ENCODE peak calls at places on chromosomes 7 and 10, in five cellular contexts. D is astrocyte of the spinal cord; M is RWPE1; E is fibroblast of mammary gland; W is CD8-positive, alpha-beta T cell. Q is an unnamed sample.

GRCh38 chr10:119451305-119451896 is 91.1 kb downstream of the RGS10 start:
- DNase-seq in E (no peak), M (no peak), W (no peak), D (no peak), Q (no peak)

GRCh38 chr7:29102554-29103151 is 43.7 kb downstream of the CPVL start:
- DNase-seq in M (no peak), E (peak), D (peak), W (peak), Q (no peak)

GRCh38 chr10:35335133-35335532 is 1.2 kb upstream of the CCNY start:
- DNase-seq in W (no peak), D (no peak), M (no peak), E (peak), Q (no peak)

GRCh38 chr10:117370205-117370604 is 5.0 kb downstream of the PDZD8 start:
- DNase-seq in D (peak), M (no peak), E (peak), W (no peak), Q (no peak)

GRCh38 chr10:99555371-99556224 is 22.9 kb downstream of the NKX2-3 start:
- DNase-seq in W (no peak), D (no peak), M (no peak), E (peak), Q (no peak)

GRCh38 chr10:73426318-73426717 is 7.0 kb downstream of the MSS51 start:
- DNase-seq in W (no peak), D (no peak), E (no peak), M (no peak), Q (no peak)

GRCh38 chr10:122044045-122044661 is 55.2 kb downstream of the TACC2 start:
- DNase-seq in M (no peak), E (peak), W (no peak), D (peak), Q (no peak)

GRCh38 chr7:30148951-30149459 is 14.2 kb downstream of the MTURN start:
- DNase-seq in D (no peak), W (peak), E (no peak), M (peak), Q (no peak)

GRCh38 chr10:88800152-88801125 is 2.1 kb upstream of the LIPM start:
- DNase-seq in M (peak), W (no peak), D (peak), E (peak), Q (no peak)

GRCh38 chr10:88243847-88244730 is 339.0 kb downstream of the RNLS start:
- DNase-seq in D (peak), W (no peak), M (no peak), E (peak), Q (no peak)

GRCh38 chr10:48439581-48440041 is 133.1 kb downstream of the MAPK8 start:
- DNase-seq in E (no peak), M (no peak), W (no peak), D (peak), Q (no peak)

GRCh38 chr7:30897770-30898169 is 13.9 kb upstream of the AQP1 start:
- DNase-seq in M (no peak), E (no peak), W (no peak), D (no peak), Q (no peak)

GRCh38 chr7:157139142-157140117 is 704 bp downstream of the UBE3C start:
- DNase-seq in D (peak), E (peak), W (peak), M (peak), Q (no peak)

GRCh38 chr7:100483728-100484635 is at the start of gene NYAP1:
- DNase-seq in W (peak), M (peak), D (peak), E (no peak), Q (peak)

GRCh38 chr10:19816420-19817250 is at the start of gene PLXDC2:
- DNase-seq in D (peak), E (peak), M (no peak), W (no peak), Q (no peak)

GRCh38 chr10:78474743-78475142 is 441.1 kb downstream of the RPS24 start:
- DNase-seq in M (no peak), D (no peak), E (no peak), W (no peak), Q (no peak)

GRCh38 chr10:32376780-32377179 is 29.8 kb upstream of the EPC1 start:
- DNase-seq in D (no peak), M (no peak), E (no peak), W (no peak), Q (no peak)

GRCh38 chr10:32379314-32379949 is 32.5 kb upstream of the EPC1 start:
- DNase-seq in M (peak), E (peak), W (peak), D (peak), Q (no peak)

GRCh38 chr10:32379950-32380547 is 33.1 kb upstream of the EPC1 start:
- DNase-seq in M (no peak), W (no peak), E (no peak), D (no peak), Q (no peak)

GRCh38 chr10:32377458-32378370 is 30.8 kb upstream of the EPC1 start:
- DNase-seq in W (peak), M (peak), D (peak), E (peak), Q (no peak)

DNA sequence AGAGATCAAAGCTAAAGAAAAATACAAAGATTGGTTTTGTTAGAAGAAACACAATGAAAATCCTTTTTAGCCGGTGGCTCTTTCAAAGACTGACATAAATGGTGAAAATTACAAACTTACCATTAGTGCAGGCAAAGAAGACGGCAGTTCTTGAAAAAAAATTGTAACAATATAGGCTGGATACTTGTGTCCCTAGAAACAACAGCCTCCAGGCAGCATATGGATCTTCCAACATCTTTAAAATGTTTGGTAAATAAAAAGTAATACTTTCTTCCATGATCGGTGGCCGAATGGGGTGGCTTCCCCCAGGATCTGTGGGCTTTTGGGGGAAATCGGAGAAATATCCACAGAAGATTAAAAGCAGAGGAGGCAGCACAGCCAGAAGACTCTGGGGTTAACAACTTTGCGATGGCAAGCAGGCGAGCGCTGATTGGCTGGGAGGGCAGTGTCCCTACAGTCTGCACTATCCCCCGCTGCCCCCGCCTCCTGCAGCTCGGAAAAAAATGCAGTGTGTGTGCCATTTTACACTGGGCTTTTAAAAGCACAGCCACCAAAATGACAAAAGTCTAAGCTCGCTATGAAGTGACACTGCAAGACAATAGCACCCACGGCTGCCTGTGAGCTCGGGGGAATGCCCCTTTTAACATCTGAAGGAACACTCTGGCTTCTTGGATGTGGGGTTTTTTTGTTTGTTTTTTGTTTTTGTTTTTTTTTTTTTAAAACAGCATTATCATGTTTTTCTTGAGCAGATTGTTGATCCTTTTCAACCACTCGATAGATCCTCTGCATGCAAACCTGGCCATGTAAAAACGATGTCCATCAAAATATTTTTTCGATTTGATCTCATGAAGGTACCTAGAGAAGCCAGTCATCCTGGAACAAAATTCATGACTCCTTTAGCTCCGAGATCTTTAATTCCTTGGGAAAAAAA is 31.7 kb upstream of the EPC1 start:
- DNase-seq in D (peak), W (peak), M (peak), E (peak), Q (no peak)
- TF ChIP-seq CTCF in D (no peak), W (no peak), M (no peak), E (no peak), Q (no peak)

GRCh38 chr7:75915416-75916156 is 631 bp downstream of the POR start:
- DNase-seq in D (no peak), E (peak), M (no peak), W (peak), Q (no peak)

GRCh38 chr7:75916259-75916658 is 1.3 kb downstream of the POR start:
- DNase-seq in W (no peak), D (no peak), E (no peak), M (no peak), Q (no peak)

GRCh38 chr7:75913437-75913836 is 1.5 kb upstream of the POR start:
- DNase-seq in E (no peak), D (no peak), M (no peak), W (no peak), Q (no peak)

GRCh38 chr7:75914169-75914654 is 743 bp upstream of the POR start:
- DNase-seq in D (no peak), M (no peak), W (no peak), E (no peak), Q (no peak)

GRCh38 chr7:75914655-75915415 is at the start of gene POR:
- DNase-seq in E (peak), W (peak), M (peak), D (peak), Q (peak)
- TF ChIP-seq CTCF in E (no peak), W (no peak), M (no peak), D (no peak), Q (no peak)

DNA sequence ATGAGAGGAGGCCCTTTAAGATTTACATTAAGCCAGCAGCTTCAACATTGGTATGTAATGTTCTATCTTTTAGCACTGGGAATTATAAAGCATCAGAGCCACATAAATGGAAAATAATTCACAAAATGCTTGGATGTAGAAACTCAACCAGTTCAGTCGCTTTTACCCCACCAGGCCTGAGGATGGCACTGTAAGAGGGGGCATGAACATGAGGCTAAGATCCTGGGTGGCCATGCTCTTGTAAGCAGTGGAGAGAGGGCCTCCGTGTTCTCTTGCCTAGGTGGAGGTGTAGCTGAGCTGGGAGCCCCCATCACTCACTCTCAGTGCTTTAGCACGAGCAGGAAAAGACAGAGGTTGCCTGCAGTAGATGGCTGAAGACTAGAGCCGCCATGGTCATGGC is 238.8 kb downstream of the FANK1 start:
- DNase-seq in D (peak), M (no peak), W (no peak), E (peak), Q (no peak)
- TF ChIP-seq CTCF in D (peak), M (no peak), W (no peak), E (peak), Q (no peak)

DNA sequence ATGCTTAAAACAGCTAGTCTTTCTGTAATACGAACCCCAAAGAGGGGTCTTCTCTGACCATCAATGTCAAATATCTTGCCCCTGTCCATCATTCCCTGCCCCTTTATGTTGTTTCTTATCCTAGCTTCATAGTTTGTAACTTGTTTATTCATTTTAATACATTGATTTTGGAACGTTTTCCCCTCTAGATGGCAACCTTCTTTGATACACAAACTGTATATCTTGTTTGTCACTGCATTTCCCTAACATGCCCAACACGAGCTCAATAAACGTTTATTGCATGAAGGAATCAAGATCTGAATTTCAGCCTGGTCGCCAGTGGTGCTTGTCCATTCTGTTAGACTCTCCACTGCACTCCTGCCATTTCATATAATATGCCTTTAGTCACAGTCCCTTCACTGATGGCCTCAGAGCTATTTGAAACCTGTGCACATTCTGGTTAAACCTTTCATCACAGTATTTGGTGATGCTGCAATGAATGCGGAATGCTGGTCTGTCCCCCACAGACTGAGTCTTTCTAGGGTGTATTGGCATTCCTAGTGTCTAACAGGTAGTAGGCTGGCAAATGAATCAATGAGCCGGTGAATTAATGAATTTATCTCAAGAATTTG is 55.0 kb upstream of the FRMD4A start:
- DNase-seq in M (no peak), E (peak), W (no peak), D (no peak), Q (no peak)
- TF ChIP-seq CTCF in M (no peak), E (peak), W (no peak), D (no peak), Q (no peak)

DNA sequence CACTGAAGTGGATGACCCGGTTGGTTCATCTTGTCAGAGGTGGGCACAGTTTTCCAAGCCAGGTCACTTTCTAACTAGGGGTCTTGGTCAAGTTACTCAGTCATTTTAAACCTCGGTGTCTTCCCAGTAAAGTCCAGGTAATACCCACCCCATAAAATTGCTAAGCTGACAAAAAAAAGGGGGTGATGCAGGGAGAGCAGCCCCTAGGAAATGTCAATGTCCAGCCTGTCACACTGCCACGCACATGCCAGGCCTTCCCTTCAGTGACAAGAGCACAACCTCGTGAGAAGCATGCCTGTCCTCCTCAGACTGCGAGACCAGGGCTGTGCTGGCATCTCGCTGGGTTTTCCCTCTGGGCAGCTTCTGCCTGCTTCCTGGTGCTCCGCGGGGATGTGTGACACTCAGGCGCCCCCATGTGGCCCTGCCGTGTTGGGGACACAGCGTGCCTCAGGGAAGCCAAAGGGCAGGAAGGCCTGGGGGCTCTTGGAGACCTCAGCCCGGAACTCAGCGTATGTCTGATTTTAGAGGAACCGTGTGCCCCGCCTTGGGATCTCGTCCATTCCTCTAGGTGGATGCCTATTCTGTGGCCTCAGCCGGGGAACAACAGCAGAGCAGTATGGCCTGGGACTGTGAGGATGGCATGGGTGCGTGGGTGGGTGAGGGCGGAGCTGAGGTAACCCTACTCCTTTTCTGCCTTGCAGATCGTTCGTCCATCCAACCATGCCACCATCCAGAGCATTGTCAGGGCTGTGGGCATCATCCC is 10.2 kb upstream of the GDF2 start:
- DNase-seq in D (peak), M (peak), W (peak), E (peak), Q (peak)
- TF ChIP-seq CTCF in D (peak), M (peak), W (peak), E (peak), Q (peak)

DNA sequence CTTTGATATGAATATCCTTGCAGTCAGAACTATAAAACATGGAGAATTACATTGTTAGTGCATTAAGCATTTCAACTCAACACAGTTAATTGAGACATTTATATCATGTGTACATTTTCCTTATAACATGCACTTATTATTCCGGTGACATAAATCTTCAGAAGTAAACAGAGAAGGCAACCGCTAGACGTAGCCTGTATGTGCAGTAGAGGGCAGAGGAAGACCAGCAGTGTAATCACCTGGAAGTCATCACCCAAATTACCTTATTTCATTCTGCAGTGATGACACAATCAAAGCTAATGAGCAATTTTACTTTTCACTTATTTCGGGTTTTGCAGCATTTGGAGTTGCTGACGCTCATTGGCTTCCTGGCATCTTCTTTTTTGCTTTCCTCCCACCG is 394.6 kb downstream of the SDK1 start:
- DNase-seq in W (no peak), M (no peak), D (no peak), E (peak), Q (no peak)
- TF ChIP-seq CTCF in W (no peak), M (no peak), D (no peak), E (peak), Q (no peak)

GRCh38 chr10:58817499-58817898 is 304.8 kb downstream of the BICC1 start:
- DNase-seq in D (peak), M (no peak), E (peak), W (no peak), Q (no peak)

GRCh38 chr10:58820386-58820785 is 307.7 kb downstream of the BICC1 start:
- DNase-seq in W (no peak), M (no peak), D (no peak), E (no peak), Q (no peak)

GRCh38 chr10:58820862-58821559 is 308.3 kb downstream of the BICC1 start:
- DNase-seq in E (peak), D (peak), W (no peak), M (peak), Q (no peak)

GRCh38 chr10:58823983-58824382 is 311.3 kb downstream of the BICC1 start:
- DNase-seq in D (no peak), M (no peak), W (no peak), E (no peak), Q (no peak)

DNA sequence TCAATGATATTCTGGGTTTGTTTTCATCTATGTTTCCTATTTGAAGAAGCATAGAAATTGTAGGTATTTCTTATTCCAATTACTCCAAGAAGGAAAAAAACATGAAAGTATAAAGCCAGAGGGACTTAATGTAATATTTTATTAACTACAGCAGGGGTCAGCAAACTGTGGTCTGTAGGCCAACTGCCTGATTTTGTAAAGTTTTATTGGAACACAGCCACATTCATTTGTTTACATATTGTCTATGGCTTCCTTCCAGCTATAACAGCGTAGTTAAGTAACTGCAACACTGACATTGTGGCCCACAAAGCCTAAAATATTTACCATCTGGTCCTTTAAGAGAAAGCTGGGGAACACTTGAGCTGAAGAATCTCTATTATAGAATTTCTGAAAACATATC is 306.2 kb downstream of the BICC1 start:
- DNase-seq in E (peak), D (peak), M (no peak), W (no peak), Q (no peak)
- TF ChIP-seq CTCF in E (peak), D (peak), M (peak), W (no peak), Q (no peak)

Q was measured in D721Med.